ENCODE peak calls at places on chromosomes 2 and 18, in nine cellular contexts. F, X, N, P, G, R, M, Z and K are unnamed samples.

GRCh38 chr18:51164327-51165290 is 32.9 kb downstream of the MEX3C start:
- DNase-seq in F (no peak), X (no peak), N (no peak), P (no peak), G (peak), R (peak), M (no peak), Z (no peak), K (no peak)

GRCh38 chr2:187299122-187299906 is 148.7 kb downstream of the CALCRL start:
- DNase-seq in F (no peak), X (no peak), N (no peak), P (peak), G (peak), R (no peak), M (no peak), Z (no peak), K (no peak)

GRCh38 chr2:233385489-233386044 is 31.3 kb downstream of the DGKD start:
- DNase-seq in F (no peak), X (no peak), N (no peak), P (no peak), G (no peak), R (no peak), M (peak), Z (no peak), K (no peak)

GRCh38 chr2:25371253-25372241 is 29.8 kb upstream of the DNMT3A start:
- DNase-seq in F (no peak), X (no peak), N (no peak), P (no peak), G (no peak), R (no peak), M (no peak), Z (no peak), K (no peak)

GRCh38 chr2:71223767-71224333 is 3.1 kb downstream of the PAIP2B start:
- DNase-seq in F (peak), X (peak), N (no peak), P (peak), G (peak), R (peak), M (peak), Z (peak), K (peak)

GRCh38 chr2:184906709-184907108 is 308.4 kb downstream of the ZNF804A start:
- DNase-seq in F (no peak), X (no peak), N (no peak), P (no peak), G (peak), R (no peak), M (no peak), Z (no peak), K (no peak)

GRCh38 chr2:166373951-166374350 is 1.8 kb downstream of the SCN9A start:
- DNase-seq in F (peak), X (peak), N (no peak), P (peak), G (peak), R (no peak), M (no peak), Z (no peak), K (no peak)

GRCh38 chr2:239443666-239444567 is 43.1 kb upstream of the HDAC4 start:
- DNase-seq in F (no peak), X (no peak), N (no peak), P (peak), G (no peak), R (no peak), M (no peak), Z (no peak), K (no peak)

GRCh38 chr2:55743583-55743982 is 49.9 kb upstream of the PNPT1 start:
- DNase-seq in F (no peak), X (no peak), N (no peak), P (peak), G (peak), R (no peak), M (peak), Z (no peak), K (no peak)